ENCODE peak calls at places on chromosomes 3 and 15, in seven cellular contexts. X is kidney tubule cell, T is ELR, K is AG04450, F is fibroblast of lung, M is hepatic stellate cell, P is progenitor cell of endocrine pancreas. V is an unnamed sample.
A peak's percentile ranks its signal among the peaks of the same experiment; 100 is the strongest.

GRCh38 chr3:164897335-164897734 is 181.0 kb downstream of the SI start:
- DNase-seq in F (no peak), P (no peak), X (no peak), T (no peak), M (no peak), K (no peak), V (no peak)

GRCh38 chr3:53764376-53764775 is 81.8 kb downstream of the CHDH start:
- DNase-seq in K (no peak), X (no peak), M (no peak), F (no peak), T (no peak), P (no peak), V (no peak)

GRCh38 chr3:42492508-42493080 is 9.8 kb upstream of the VIPR1 start:
- DNase-seq in P (no peak), M (no peak), T (no peak), X (no peak), F (no peak), K (no peak), V (no peak)

GRCh38 chr3:113534365-113534764 is 2.0 kb downstream of the SIDT1 start:
- DNase-seq in K (no peak), M (no peak), P (no peak), T (no peak), F (no peak), X (no peak), V (no peak)

GRCh38 chr3:10180738-10181295 is 16.1 kb downstream of the IRAK2 start:
- DNase-seq in M (no peak), P (no peak), F (no peak), X (no peak), K (no peak), T (no peak), V (no peak)

GRCh38 chr3:124034809-124035152 is 42.9 kb upstream of the ROPN1 start:
- DNase-seq in X (no peak), P (no peak), F (no peak), M (no peak), K (no peak), T (no peak), V (no peak)

GRCh38 chr15:75844629-75845390 is 1.6 kb downstream of the UBE2Q2 start:
- DNase-seq in P (no peak), K (no peak), M (no peak), T (no peak), X (no peak), F (no peak), V (no peak)

GRCh38 chr15:29133791-29134190 is 135.8 kb downstream of the NSMCE3 start:
- DNase-seq in M (no peak), K (no peak), P (no peak), F (no peak), X (no peak), T (no peak), V (no peak)

GRCh38 chr15:77454956-77455355 is 34.3 kb downstream of the HMG20A start:
- DNase-seq in X (no peak), K (no peak), F (no peak), P (no peak), M (no peak), T (no peak), V (no peak)

GRCh38 chr3:13548696-13549512 is at the start of gene FBLN2:
- DNase-seq in T (peak; percentile 79), M (no peak), F (peak; percentile 32), P (peak; percentile 54), K (no peak), X (no peak), V (no peak)

GRCh38 chr3:107643038-107643883 is 120.5 kb downstream of the BBX start:
- DNase-seq in T (peak; percentile 37), P (no peak), X (peak; percentile 10), F (no peak), M (no peak), K (no peak), V (no peak)

GRCh38 chr15:31230630-31231485 is 95.8 kb upstream of the KLF13 start:
- DNase-seq in P (no peak), T (no peak), F (no peak), K (no peak), M (no peak), X (peak; percentile 55), V (no peak)

GRCh38 chr3:194906229-194906629 is 220.5 kb downstream of the FAM43A start:
- DNase-seq in P (no peak), K (peak; percentile 13), F (peak; percentile 54), X (peak; percentile 13), T (peak; percentile 85), M (no peak), V (no peak)

GRCh38 chr3:126424751-126425150 is 30.0 kb downstream of the CFAP100 start:
- DNase-seq in T (no peak), M (no peak), X (no peak), F (no peak), P (no peak), K (no peak), V (no peak)

GRCh38 chr15:66756220-66756769 is 54.3 kb downstream of the SMAD6 start:
- DNase-seq in P (no peak), X (no peak), K (no peak), F (no peak), M (no peak), T (no peak), V (no peak)

GRCh38 chr3:59684766-59685165 is 634.9 kb upstream of the CFAP20DC start:
- DNase-seq in F (no peak), T (no peak), M (no peak), P (no peak), X (no peak), K (no peak), V (no peak)

GRCh38 chr3:103218146-103218545 is 783.3 kb downstream of the ZPLD1 start:
- DNase-seq in F (no peak), M (no peak), K (no peak), T (no peak), P (no peak), X (no peak), V (no peak)

GRCh38 chr3:54916722-54917121 is 11.1 kb downstream of the LRTM1 start:
- DNase-seq in T (peak; percentile 13), F (no peak), X (no peak), M (no peak), K (no peak), P (no peak), V (no peak)

GRCh38 chr3:66795365-66795764 is 202.7 kb upstream of the KBTBD8 start:
- DNase-seq in T (peak; percentile 55), F (peak; percentile 91), X (no peak), K (peak; percentile 74), M (peak; percentile 83), P (no peak), V (no peak)

GRCh38 chr3:39107056-39107873 is at the start of the genes GORASP1 and TTC21A:
- DNase-seq in M (peak; percentile 96), F (peak; percentile 86), X (peak; percentile 85), P (peak; percentile 65), K (peak; percentile 58), T (peak; percentile 85), V (peak; percentile 92)

GRCh38 chr15:39497016-39497758 is 83.7 kb upstream of the THBS1 start:
- DNase-seq in P (no peak), T (no peak), M (no peak), X (no peak), K (no peak), F (no peak), V (no peak)

V was measured in HuH-7.5.